ENCODE peak calls at places on chromosomes 7 and 10, in five cellular contexts. One of them, this sample, is unnamed.

GRCh38 chr7:114229251-114229650 is 185.4 kb upstream of the FOXP2 start:
- DNase-seq in IMR-90: peak; percentile 20
- DNase-seq in endothelial cell of umbilical vein: no peak
- DNase-seq in fibroblast of lung: peak; percentile 40
- DNase-seq in K562: no peak
- DNase-seq in this sample: no peak

GRCh38 chr7:77460057-77460486 is 43.9 kb upstream of the GSAP start:
- DNase-seq in IMR-90: no peak
- DNase-seq in endothelial cell of umbilical vein: no peak
- DNase-seq in fibroblast of lung: no peak
- DNase-seq in K562: no peak
- DNase-seq in this sample: peak; percentile 12

GRCh38 chr10:79027147-79028055 is 41.4 kb upstream of the ZMIZ1 start:
- DNase-seq in IMR-90: no peak
- DNase-seq in endothelial cell of umbilical vein: no peak
- DNase-seq in fibroblast of lung: no peak
- DNase-seq in K562: peak; percentile 76
- DNase-seq in this sample: no peak

GRCh38 chr7:26507375-26508068 is 215.9 kb downstream of the SNX10 start:
- DNase-seq in IMR-90: no peak
- DNase-seq in endothelial cell of umbilical vein: peak; percentile 25
- DNase-seq in fibroblast of lung: no peak
- DNase-seq in K562: no peak
- DNase-seq in this sample: no peak

GRCh38 chr10:110076559-110077318 is 69.0 kb downstream of the ADD3 start:
- DNase-seq in IMR-90: peak; percentile 68
- DNase-seq in endothelial cell of umbilical vein: peak; percentile 91
- DNase-seq in fibroblast of lung: peak; percentile 91
- DNase-seq in K562: no peak
- DNase-seq in this sample: peak; percentile 3

GRCh38 chr7:151451156-151451555 is 11.2 kb upstream of the CRYGN start:
- DNase-seq in IMR-90: no peak
- DNase-seq in endothelial cell of umbilical vein: no peak
- DNase-seq in fibroblast of lung: no peak
- DNase-seq in K562: no peak
- DNase-seq in this sample: no peak

GRCh38 chr7:37369904-37370303 is 78.8 kb downstream of the ELMO1 start:
- DNase-seq in IMR-90: no peak
- DNase-seq in endothelial cell of umbilical vein: no peak
- DNase-seq in fibroblast of lung: no peak
- DNase-seq in K562: no peak
- DNase-seq in this sample: no peak

GRCh38 chr10:2619472-2619871 is 447.9 kb upstream of the PFKP start:
- DNase-seq in IMR-90: no peak
- DNase-seq in endothelial cell of umbilical vein: no peak
- DNase-seq in fibroblast of lung: no peak
- DNase-seq in K562: peak; percentile 14
- DNase-seq in this sample: no peak

GRCh38 chr7:108045669-108046068 is 42.7 kb upstream of the LAMB1 start:
- DNase-seq in IMR-90: peak; percentile 56
- DNase-seq in endothelial cell of umbilical vein: peak; percentile 4
- DNase-seq in fibroblast of lung: peak; percentile 55
- DNase-seq in K562: no peak
- DNase-seq in this sample: no peak

GRCh38 chr7:98398567-98399372 is 2.1 kb downstream of the BAIAP2L1 start:
- DNase-seq in IMR-90: no peak
- DNase-seq in endothelial cell of umbilical vein: no peak
- DNase-seq in fibroblast of lung: no peak
- DNase-seq in K562: no peak
- DNase-seq in this sample: no peak

GRCh38 chr10:86592413-86592812 is 61.9 kb upstream of the OPN4 start:
- DNase-seq in IMR-90: no peak
- DNase-seq in endothelial cell of umbilical vein: no peak
- DNase-seq in fibroblast of lung: no peak
- DNase-seq in K562: no peak
- DNase-seq in this sample: no peak

GRCh38 chr10:129074939-129075338 is 392.1 kb upstream of the MGMT start:
- DNase-seq in IMR-90: no peak
- DNase-seq in endothelial cell of umbilical vein: no peak
- DNase-seq in fibroblast of lung: no peak
- DNase-seq in K562: no peak
- DNase-seq in this sample: no peak

GRCh38 chr10:43292745-43293676 is 26.1 kb upstream of the RASGEF1A start:
- DNase-seq in IMR-90: peak; percentile 41
- DNase-seq in endothelial cell of umbilical vein: peak; percentile 47
- DNase-seq in fibroblast of lung: peak; percentile 29
- DNase-seq in K562: peak; percentile 47
- DNase-seq in this sample: peak; percentile 35

GRCh38 chr7:74527842-74528241 is 74.1 kb downstream of the GTF2IRD1 start:
- DNase-seq in IMR-90: no peak
- DNase-seq in endothelial cell of umbilical vein: no peak
- DNase-seq in fibroblast of lung: no peak
- DNase-seq in K562: no peak
- DNase-seq in this sample: no peak

GRCh38 chr7:158811461-158811860 is 17.8 kb downstream of the ESYT2 start:
- DNase-seq in IMR-90: peak; percentile 63
- DNase-seq in endothelial cell of umbilical vein: no peak
- DNase-seq in fibroblast of lung: peak; percentile 93
- DNase-seq in K562: no peak
- DNase-seq in this sample: no peak

GRCh38 chr7:2012981-2013380 is 219.8 kb downstream of the MAD1L1 start:
- DNase-seq in IMR-90: peak; percentile 56
- DNase-seq in endothelial cell of umbilical vein: no peak
- DNase-seq in fibroblast of lung: peak; percentile 60
- DNase-seq in K562: no peak
- DNase-seq in this sample: no peak

GRCh38 chr7:142808802-142809583 is 38.2 kb downstream of the PRSS2 start:
- DNase-seq in IMR-90: peak; percentile 7
- DNase-seq in endothelial cell of umbilical vein: peak; percentile 52
- DNase-seq in fibroblast of lung: peak; percentile 86
- DNase-seq in K562: peak; percentile 67
- DNase-seq in this sample: no peak

GRCh38 chr7:98285132-98286092 is 3.9 kb downstream of the BRI3 start:
- DNase-seq in IMR-90: no peak
- DNase-seq in endothelial cell of umbilical vein: no peak
- DNase-seq in fibroblast of lung: no peak
- DNase-seq in K562: no peak
- DNase-seq in this sample: no peak

GRCh38 chr7:51451751-51452465 is 135.3 kb upstream of the COBL start:
- DNase-seq in IMR-90: no peak
- DNase-seq in endothelial cell of umbilical vein: no peak
- DNase-seq in fibroblast of lung: no peak
- DNase-seq in K562: no peak
- DNase-seq in this sample: no peak

GRCh38 chr7:151361193-151361959 is 19.8 kb downstream of the NUB1 start:
- DNase-seq in IMR-90: peak; percentile 49
- DNase-seq in endothelial cell of umbilical vein: no peak
- DNase-seq in fibroblast of lung: no peak
- DNase-seq in K562: no peak
- DNase-seq in this sample: no peak

GRCh38 chr10:78535716-78536218 is 502.1 kb downstream of the RPS24 start:
- DNase-seq in IMR-90: no peak
- DNase-seq in endothelial cell of umbilical vein: no peak
- DNase-seq in fibroblast of lung: no peak
- DNase-seq in K562: no peak
- DNase-seq in this sample: no peak

GRCh38 chr10:129122846-129123245 is 344.2 kb upstream of the MGMT start:
- DNase-seq in IMR-90: no peak
- DNase-seq in endothelial cell of umbilical vein: no peak
- DNase-seq in fibroblast of lung: no peak
- DNase-seq in K562: no peak
- DNase-seq in this sample: no peak

GRCh38 chr7:10802011-10802410 is 171.7 kb upstream of the PHF14 start:
- DNase-seq in IMR-90: no peak
- DNase-seq in endothelial cell of umbilical vein: no peak
- DNase-seq in fibroblast of lung: no peak
- DNase-seq in K562: no peak
- DNase-seq in this sample: no peak

GRCh38 chr10:79392506-79393176 is 45.4 kb downstream of the PPIF start:
- DNase-seq in IMR-90: no peak
- DNase-seq in endothelial cell of umbilical vein: no peak
- DNase-seq in fibroblast of lung: no peak
- DNase-seq in K562: no peak
- DNase-seq in this sample: no peak

GRCh38 chr10:97321032-97321806 is 2.1 kb downstream of the FRAT1 start:
- DNase-seq in IMR-90: no peak
- DNase-seq in endothelial cell of umbilical vein: peak; percentile 26
- DNase-seq in fibroblast of lung: no peak
- DNase-seq in K562: no peak
- DNase-seq in this sample: no peak

GRCh38 chr10:126387041-126387908 is 1.0 kb downstream of the ADAM12 start:
- DNase-seq in IMR-90: peak; percentile 72
- DNase-seq in endothelial cell of umbilical vein: peak; percentile 48
- DNase-seq in fibroblast of lung: peak; percentile 81
- DNase-seq in K562: peak; percentile 39
- DNase-seq in this sample: no peak

GRCh38 chr10:125035136-125035535 is 93.2 kb downstream of the ZRANB1 start:
- DNase-seq in IMR-90: peak; percentile 98
- DNase-seq in endothelial cell of umbilical vein: peak; percentile 55
- DNase-seq in fibroblast of lung: peak; percentile 98
- DNase-seq in K562: no peak
- DNase-seq in this sample: peak; percentile 64

GRCh38 chr10:125033146-125033924 is 91.4 kb downstream of the ZRANB1 start:
- DNase-seq in IMR-90: no peak
- DNase-seq in endothelial cell of umbilical vein: no peak
- DNase-seq in fibroblast of lung: no peak
- DNase-seq in K562: no peak
- DNase-seq in this sample: no peak

GRCh38 chr10:125037145-125037544 is 95.2 kb downstream of the ZRANB1 start:
- DNase-seq in IMR-90: peak; percentile 80
- DNase-seq in endothelial cell of umbilical vein: no peak
- DNase-seq in fibroblast of lung: peak; percentile 90
- DNase-seq in K562: no peak
- DNase-seq in this sample: peak; percentile 85

GRCh38 chr10:125034671-125035070 is 92.7 kb downstream of the ZRANB1 start:
- DNase-seq in IMR-90: no peak
- DNase-seq in endothelial cell of umbilical vein: peak; percentile 15
- DNase-seq in fibroblast of lung: no peak
- DNase-seq in K562: no peak
- DNase-seq in this sample: no peak

DNA sequence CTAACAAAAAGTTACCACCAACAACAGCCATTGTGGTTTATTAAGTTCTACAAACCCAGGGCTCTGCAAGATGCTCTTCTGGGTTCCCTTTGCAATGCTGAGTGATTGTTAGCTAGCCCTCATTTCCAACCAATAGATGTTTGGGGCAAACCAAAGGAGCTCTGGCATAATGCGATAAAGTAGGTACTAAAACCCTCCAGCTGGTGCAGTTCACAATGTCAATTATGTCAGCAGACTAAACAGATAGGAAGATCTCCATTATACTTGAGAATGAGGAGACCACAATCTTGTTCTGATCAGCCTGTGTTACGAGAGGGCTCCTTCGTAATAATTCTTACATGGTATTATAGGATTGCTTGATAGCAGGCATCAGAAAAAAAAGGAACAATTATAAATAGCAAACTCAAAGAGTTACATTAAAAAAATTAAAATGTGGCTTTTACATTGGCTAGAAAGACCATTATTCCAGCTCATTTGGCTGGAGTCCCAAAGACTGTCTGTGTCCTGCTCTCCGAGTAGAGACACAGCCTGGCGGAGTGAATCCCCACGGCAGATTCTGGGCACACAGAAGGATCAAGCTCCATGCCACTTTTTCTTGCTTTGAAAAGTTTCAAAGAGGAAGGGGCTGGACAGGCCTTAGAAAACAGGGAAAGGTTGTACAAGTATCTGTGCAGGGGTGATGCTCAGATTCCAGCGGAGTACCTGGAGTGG is 93.8 kb downstream of the ZRANB1 start:
- DNase-seq in IMR-90: no peak
- DNase-seq in endothelial cell of umbilical vein: no peak
- DNase-seq in fibroblast of lung: peak; percentile 31
- DNase-seq in K562: no peak
- DNase-seq in this sample: no peak
- H3K4me2 ChIP-seq in IMR-90: peak overlapping the region; percentile 91
- H3K4me2 ChIP-seq in endothelial cell of umbilical vein: peak overlapping the region; percentile 42
- H3K4me2 ChIP-seq in fibroblast of lung: peak overlapping the region; percentile 86
- H3K4me2 ChIP-seq in K562: no peak overlapping the region
- H3K4me2 ChIP-seq in this sample: peak overlapping the region; percentile 60

DNA sequence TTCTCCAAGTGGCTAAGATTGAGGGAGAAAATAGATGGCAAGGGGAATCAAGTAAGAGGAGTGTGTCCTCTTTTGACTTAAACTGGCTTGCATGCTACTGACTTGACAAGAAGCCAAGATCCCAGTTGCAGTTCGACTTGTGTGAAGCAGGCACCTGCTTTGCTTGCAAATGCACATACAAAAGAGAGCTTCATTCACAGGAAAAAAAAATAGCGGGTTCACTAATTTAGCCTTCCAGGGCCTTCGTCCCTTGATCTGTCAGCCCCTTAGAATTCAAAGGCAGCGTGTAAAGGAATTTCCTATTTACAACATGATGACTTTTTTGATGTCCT is 192.1 kb downstream of the CELF2 start:
- DNase-seq in IMR-90: no peak
- DNase-seq in endothelial cell of umbilical vein: peak; percentile 85
- DNase-seq in fibroblast of lung: no peak
- DNase-seq in K562: no peak
- DNase-seq in this sample: no peak
- H3K4me1 ChIP-seq in IMR-90: no peaks in the 10 kb centered on the region
- H3K4me1 ChIP-seq in endothelial cell of umbilical vein: peaks cover 36% of the 10 kb centered on the region
- H3K4me1 ChIP-seq in fibroblast of lung: no peaks in the 10 kb centered on the region
- H3K4me1 ChIP-seq in K562: no peaks in the 10 kb centered on the region
- H3K4me1 ChIP-seq in this sample: no peaks in the 10 kb centered on the region

GRCh38 chr7:14201353-14201752 is 211.9 kb upstream of the ETV1 start:
- DNase-seq in IMR-90: no peak
- DNase-seq in endothelial cell of umbilical vein: no peak
- DNase-seq in fibroblast of lung: no peak
- DNase-seq in K562: no peak
- DNase-seq in this sample: no peak

GRCh38 chr7:14207711-14208110 is 218.2 kb upstream of the ETV1 start:
- DNase-seq in IMR-90: no peak
- DNase-seq in endothelial cell of umbilical vein: no peak
- DNase-seq in fibroblast of lung: no peak
- DNase-seq in K562: no peak
- DNase-seq in this sample: no peak

GRCh38 chr7:14210075-14210474 is 220.6 kb upstream of the ETV1 start:
- DNase-seq in IMR-90: no peak
- DNase-seq in endothelial cell of umbilical vein: no peak
- DNase-seq in fibroblast of lung: no peak
- DNase-seq in K562: no peak
- DNase-seq in this sample: no peak

DNA sequence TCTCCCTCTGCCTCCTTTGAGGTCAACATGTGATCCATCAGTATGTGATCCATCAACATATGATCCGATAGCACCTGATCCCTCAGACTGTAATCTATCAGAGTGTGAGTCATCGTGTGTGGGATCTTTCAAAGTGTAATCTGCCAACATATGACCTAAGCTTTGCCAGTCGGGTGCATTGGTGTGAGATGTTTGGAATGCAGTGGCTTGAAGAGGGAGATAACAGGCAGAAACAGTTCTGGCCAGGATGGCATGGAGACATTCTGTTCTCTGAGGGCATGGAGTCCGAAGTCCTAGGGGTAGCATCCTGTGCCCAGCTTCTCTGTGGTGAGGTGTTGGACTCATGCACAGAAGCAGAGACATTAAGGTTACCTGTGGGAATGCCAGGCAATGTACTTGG is 217.7 kb upstream of the ETV1 start:
- DNase-seq in IMR-90: no peak
- DNase-seq in endothelial cell of umbilical vein: no peak
- DNase-seq in fibroblast of lung: peak; percentile 49
- DNase-seq in K562: no peak
- DNase-seq in this sample: no peak
- H3K4me2 ChIP-seq in IMR-90: no peak overlapping the region
- H3K4me2 ChIP-seq in endothelial cell of umbilical vein: no peak overlapping the region
- H3K4me2 ChIP-seq in fibroblast of lung: no peak overlapping the region
- H3K4me2 ChIP-seq in K562: no peak overlapping the region
- H3K4me2 ChIP-seq in this sample: no peak overlapping the region

GRCh38 chr10:63206576-63206975 is 73.4 kb downstream of the NRBF2 start:
- DNase-seq in IMR-90: peak; percentile 20
- DNase-seq in endothelial cell of umbilical vein: no peak
- DNase-seq in fibroblast of lung: no peak
- DNase-seq in K562: no peak
- DNase-seq in this sample: no peak
- H3K4me1 ChIP-seq in IMR-90: peaks cover 16% of the 10 kb centered on the region
- H3K4me1 ChIP-seq in endothelial cell of umbilical vein: peaks cover 54% of the 10 kb centered on the region
- H3K4me1 ChIP-seq in fibroblast of lung: peaks cover 29% of the 10 kb centered on the region
- H3K4me1 ChIP-seq in K562: no peaks in the 10 kb centered on the region
- H3K4me1 ChIP-seq in this sample: no peaks in the 10 kb centered on the region

This sample was measured in HCT116.